ENCODE peak calls at places on chromosomes 16 and 17, in four cellular contexts. A is pancreas, U is A673, E is kidney. W is an unnamed sample.

GRCh38 chr16:12097523-12098428 is 121.2 kb downstream of the SNX29 start:
- DNase-seq in U (no peak), E (peak), A (no peak), W (no peak)

GRCh38 chr17:63222655-63223054 is 223.5 kb downstream of the CYB561 start:
- DNase-seq in U (peak), A (no peak), E (no peak), W (no peak)

GRCh38 chr16:35431829-35432663 is 1972.6 kb downstream of the TP53TG3F start:
- DNase-seq in E (no peak), A (no peak), U (peak), W (peak)

GRCh38 chr16:28260193-28260592 is 32.1 kb upstream of the SBK1 start:
- DNase-seq in E (no peak), A (no peak), U (no peak), W (no peak)

GRCh38 chr16:23304620-23305019 is 2.5 kb downstream of the SCNN1B start:
- DNase-seq in E (no peak), U (no peak), A (no peak), W (no peak)

GRCh38 chr16:2429771-2430663 is 770 bp downstream of the CCNF start:
- DNase-seq in A (no peak), U (peak), E (no peak), W (no peak)

GRCh38 chr16:50688867-50689266 is 4.5 kb upstream of the NOD2 start:
- DNase-seq in A (no peak), U (no peak), E (no peak), W (no peak)

GRCh38 chr17:5282639-5283217 is 644 bp downstream of the RABEP1 start:
- DNase-seq in E (peak), U (peak), A (no peak), W (peak)

GRCh38 chr17:74690409-74690825 is 22.3 kb downstream of the CD300LF start:
- DNase-seq in U (no peak), A (no peak), E (peak), W (peak)

GRCh38 chr16:28089205-28089991 is 25.9 kb upstream of the GSG1L start:
- DNase-seq in A (no peak), U (no peak), E (peak), W (no peak)

GRCh38 chr16:58127033-58127556 is 2.1 kb downstream of the CFAP20 start:
- DNase-seq in E (no peak), A (no peak), U (peak), W (no peak)

GRCh38 chr17:80871341-80871740 is 120.3 kb upstream of the CHMP6 start:
- DNase-seq in A (peak), U (no peak), E (peak), W (no peak)

DNA sequence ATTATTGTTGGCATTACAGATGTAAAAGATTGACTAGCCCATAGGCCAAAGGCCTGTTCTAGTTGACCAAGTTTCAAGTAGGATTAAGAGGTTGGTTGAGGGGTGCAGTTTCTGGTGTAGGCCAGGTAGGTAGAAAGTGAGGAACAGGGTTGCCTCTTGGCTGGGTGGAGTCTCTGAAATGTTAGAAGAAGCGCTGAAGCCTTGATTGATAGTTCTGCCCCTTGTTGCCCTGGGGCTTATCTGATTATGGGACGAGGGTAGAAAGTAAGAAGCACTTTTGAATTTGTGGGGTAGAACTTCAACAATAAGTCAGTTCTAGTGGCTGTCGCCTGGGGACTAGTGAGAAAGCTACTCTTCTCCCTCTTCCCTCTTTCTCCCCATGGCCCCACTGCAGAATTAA is 6.2 kb downstream of the BCL6B start:
- DNase-seq in A (no peak), E (no peak), U (no peak), W (no peak)
- H3K27ac ChIP-seq in A (no peak), E (peak), U (no peak), W (no peak)

GRCh38 chr16:67926181-67926742 is 5.4 kb downstream of the CTRL start:
- DNase-seq in U (peak), A (peak), E (no peak), W (no peak)
- TF ChIP-seq CTCF in U (peak), A (no peak), E (no peak), W (peak)

GRCh38 chr17:49525831-49526741 is 31.0 kb downstream of the NGFR start:
- DNase-seq in E (no peak), U (no peak), A (no peak), W (no peak)
- H3K27ac ChIP-seq in E (no peak), U (no peak), A (no peak), W (no peak)

GRCh38 chr17:55531053-55531728 is 19.9 kb upstream of the SMIM36 start:
- DNase-seq in A (no peak), U (no peak), E (no peak), W (no peak)

GRCh38 chr17:55524440-55525220 is 13.4 kb upstream of the SMIM36 start:
- DNase-seq in U (no peak), A (no peak), E (no peak), W (no peak)

GRCh38 chr17:55530064-55530463 is 18.8 kb upstream of the SMIM36 start:
- DNase-seq in E (no peak), U (no peak), A (no peak), W (no peak)

GRCh38 chr17:55532670-55533069 is 21.4 kb upstream of the SMIM36 start:
- DNase-seq in U (no peak), A (no peak), E (no peak), W (no peak)

GRCh38 chr17:55527520-55528118 is 16.4 kb upstream of the SMIM36 start:
- DNase-seq in E (no peak), A (no peak), U (peak), W (peak)
- TF ChIP-seq CTCF in E (peak), A (no peak), U (peak), W (peak)

GRCh38 chr17:7551396-7551795 is 2.5 kb downstream of the TNFSF12 start:
- DNase-seq in A (no peak), E (no peak), U (no peak), W (no peak)
- H3K27ac ChIP-seq in A (no peak), E (no peak), U (no peak), W (no peak)

GRCh38 chr16:66832661-66833305 is 2.0 kb upstream of the NAE1 start:
- DNase-seq in A (no peak), E (no peak), U (no peak), W (no peak)

GRCh38 chr16:66830422-66831404 is at the start of gene NAE1:
- DNase-seq in U (peak), E (peak), A (peak), W (peak)

GRCh38 chr16:66834746-66835145 is 4.0 kb upstream of the NAE1 start:
- DNase-seq in E (no peak), U (no peak), A (no peak), W (no peak)

GRCh38 chr16:66832190-66832589 is 1.4 kb upstream of the NAE1 start:
- DNase-seq in A (no peak), U (no peak), E (no peak), W (no peak)
- TF ChIP-seq CTCF in A (no peak), U (no peak), E (no peak), W (no peak)

GRCh38 chr17:50440172-50440837 is 14.3 kb downstream of the ACSF2 start:
- DNase-seq in A (peak), E (peak), U (no peak), W (no peak)
- H3K27ac ChIP-seq in A (peak), E (peak), U (no peak), W (no peak)

DNA sequence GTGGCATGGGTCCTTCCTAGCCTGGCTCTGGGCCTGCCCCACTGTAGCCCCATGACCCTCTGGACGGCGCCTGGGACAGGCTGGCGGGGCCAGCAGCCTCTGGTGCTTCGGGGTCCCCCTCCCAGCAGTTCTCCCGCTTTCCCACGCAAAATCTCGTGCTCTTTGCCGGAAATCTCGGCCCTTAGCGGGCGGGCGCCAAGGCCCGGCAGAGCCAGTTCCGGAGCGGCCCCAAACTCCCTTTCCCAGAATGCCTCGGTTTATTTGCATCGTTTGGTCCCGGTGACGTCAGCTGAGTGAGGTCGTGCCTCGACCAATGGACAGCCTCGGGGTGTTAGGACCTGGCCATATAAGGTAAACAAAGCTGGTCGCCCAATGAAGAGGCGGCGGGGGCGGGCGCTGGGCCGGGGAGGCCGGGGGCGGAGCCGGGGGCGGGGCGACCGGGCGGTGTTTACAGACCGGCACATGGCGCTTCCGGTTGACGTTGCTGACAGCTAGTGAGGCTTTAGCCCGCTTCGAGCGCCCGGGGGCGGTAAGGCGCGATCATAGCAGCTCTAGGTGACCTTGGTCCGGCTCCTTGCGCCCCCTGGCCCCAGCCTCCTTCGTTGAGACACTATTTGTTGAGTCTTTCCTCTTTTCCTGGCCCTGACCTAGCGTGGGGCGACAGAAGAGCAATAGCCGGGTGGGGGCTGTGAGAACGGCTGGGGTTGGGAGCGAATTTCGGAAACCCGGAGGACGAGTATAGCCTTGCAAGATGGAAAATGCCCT is 1.5 kb upstream of the UBALD1 start:
- DNase-seq in A (peak), U (peak), E (peak), W (peak)
- TF ChIP-seq CTCF in A (no peak), U (peak), E (peak), W (peak)

GRCh38 chr17:76822184-76822778 is 45.9 kb upstream of the MGAT5B start:
- DNase-seq in E (no peak), U (no peak), A (no peak), W (no peak)
- H3K27ac ChIP-seq in E (no peak), U (no peak), A (no peak), W (no peak)